ENCODE peak calls at places on chromosomes 6 and 20, in eight cellular contexts. H is uterus, G is ovary, V is IMR-90, A is sigmoid colon, U is GM12878, N is A549, R is stomach. D is an unnamed sample.

GRCh38 chr6:34888874-34889555 is at the start of gene ANKS1A:
- DNase-seq in A (peak; percentile 92), H (peak; percentile 81), V (peak; percentile 21), U (peak; percentile 31), N (peak; percentile 64), G (peak; percentile 92), R (peak; percentile 94), D (peak; percentile 94)

GRCh38 chr6:72621243-72622093 is at the start of gene KCNQ5:
- DNase-seq in R (no peak), U (no peak), G (no peak), A (no peak), N (peak; percentile 11), H (no peak), V (no peak), D (peak; percentile 2)

GRCh38 chr6:80832337-80832736 is 725.9 kb downstream of the BCKDHB start:
- DNase-seq in V (no peak), U (no peak), G (no peak), A (no peak), N (no peak), H (no peak), R (no peak), D (no peak)

GRCh38 chr6:49919935-49920644 is 43.9 kb downstream of the DEFB114 start:
- DNase-seq in N (no peak), A (no peak), G (no peak), U (no peak), H (no peak), R (no peak), V (no peak), D (no peak)

GRCh38 chr20:49037962-49038387 is 8.1 kb upstream of the CSE1L start:
- DNase-seq in R (no peak), H (no peak), N (no peak), U (no peak), V (peak; percentile 4), A (no peak), G (no peak), D (no peak)

GRCh38 chr20:38804682-38805501 is 605 bp upstream of the PPP1R16B start:
- DNase-seq in N (no peak), G (no peak), A (no peak), U (peak; percentile 65), H (no peak), V (no peak), R (peak; percentile 43), D (no peak)

GRCh38 chr6:374956-375355 is 16.6 kb upstream of the IRF4 start:
- DNase-seq in V (no peak), U (no peak), N (no peak), R (no peak), H (no peak), A (no peak), G (peak; percentile 24), D (no peak)

GRCh38 chr6:18293192-18293904 is 29.0 kb upstream of the DEK start:
- DNase-seq in N (peak; percentile 37), V (peak; percentile 23), G (no peak), U (no peak), A (no peak), H (no peak), R (no peak), D (no peak)

GRCh38 chr6:1136415-1136774 is 175.5 kb upstream of the FOXQ1 start:
- DNase-seq in R (no peak), A (no peak), H (no peak), G (no peak), N (no peak), V (peak; percentile 86), U (no peak), D (no peak)

GRCh38 chr6:112180095-112180820 is 74.1 kb downstream of the LAMA4 start:
- DNase-seq in U (no peak), A (peak; percentile 66), N (peak; percentile 81), R (no peak), H (no peak), V (peak; percentile 92), G (no peak), D (peak; percentile 72)

GRCh38 chr20:23629542-23630391 is 8.0 kb downstream of the CST3 start:
- DNase-seq in U (no peak), A (no peak), G (no peak), H (no peak), V (no peak), N (no peak), R (no peak), D (no peak)

GRCh38 chr6:159494633-159495023 is 198.4 kb downstream of the SOD2 start:
- DNase-seq in A (no peak), R (no peak), N (no peak), G (no peak), U (no peak), H (no peak), V (no peak), D (no peak)

GRCh38 chr20:6012166-6012565 is 41.7 kb downstream of the LRRN4 start:
- DNase-seq in H (no peak), G (no peak), U (no peak), V (no peak), N (no peak), R (no peak), A (no peak), D (no peak)

GRCh38 chr6:54646551-54647300 is 199.8 kb upstream of the FAM83B start:
- DNase-seq in A (no peak), H (no peak), G (no peak), R (no peak), V (no peak), U (no peak), N (no peak), D (no peak)

GRCh38 chr20:35601021-35601973 is 14.3 kb upstream of the SPAG4 start:
- DNase-seq in G (peak; percentile 88), U (no peak), H (peak; percentile 79), R (peak; percentile 83), A (peak; percentile 91), V (peak; percentile 72), N (peak; percentile 79), D (peak; percentile 82)

GRCh38 chr6:33822575-33823395 is 19.0 kb upstream of the MLN start:
- DNase-seq in V (no peak), A (no peak), R (no peak), N (peak; percentile 54), G (no peak), H (no peak), U (no peak), D (no peak)

GRCh38 chr20:24684421-24684871 is 215.0 kb downstream of the SYNDIG1 start:
- DNase-seq in G (peak; percentile 35), R (no peak), N (no peak), U (no peak), H (no peak), A (peak; percentile 57), V (no peak), D (no peak)

GRCh38 chr6:41781302-41781711 is 725 bp downstream of the PRICKLE4 start:
- DNase-seq in A (no peak), G (peak; percentile 43), R (peak; percentile 59), N (no peak), U (no peak), H (no peak), V (no peak), D (peak; percentile 74)
- H3K27ac ChIP-seq in A (peak overlapping the region; percentile 89), G (no peak overlapping the region), R (peak overlapping the region; percentile 94), N (peak overlapping the region; percentile 89), U (no peak overlapping the region), H (peak overlapping the region; percentile 90), V (no peak overlapping the region), D (peak overlapping the region; percentile 62)

GRCh38 chr6:83729871-83730270 is 21.0 kb upstream of the SNAP91 start:
- DNase-seq in H (no peak), R (no peak), G (no peak), N (no peak), U (no peak), V (no peak), A (no peak), D (no peak)
- TF ChIP-seq POLR2A in H (no peak), R (no peak), G (no peak), N (no peak), U (no peak), V (no peak), A (no peak), D (no peak)

DNA sequence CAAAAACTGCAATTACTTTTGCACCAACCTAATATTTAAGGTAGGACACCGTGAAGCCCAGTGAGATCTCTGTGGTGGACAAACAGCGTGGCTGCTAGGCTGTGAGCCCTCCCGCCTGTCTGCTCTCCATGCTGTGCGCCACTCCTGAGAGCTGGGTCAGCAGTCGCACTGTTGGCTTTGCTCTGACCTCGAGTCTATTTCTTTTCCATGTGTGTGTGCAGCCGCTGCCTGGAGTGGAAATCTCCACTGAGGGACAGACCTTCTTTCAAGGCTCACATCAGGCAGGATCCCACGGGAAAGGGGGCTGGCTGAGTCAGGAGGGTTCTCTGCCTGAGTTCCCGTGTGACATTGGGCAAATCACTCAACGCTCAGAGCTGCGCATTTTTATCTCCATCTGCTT is 27.1 kb downstream of the RIPOR3 start:
- DNase-seq in V (no peak), A (no peak), U (no peak), H (no peak), R (no peak), G (no peak), N (no peak), D (peak; percentile 41)
- H3K27ac ChIP-seq in V (no peak overlapping the region), A (no peak overlapping the region), U (no peak overlapping the region), H (no peak overlapping the region), R (peak overlapping the region; percentile 88), G (no peak overlapping the region), N (peak overlapping the region; percentile 72), D (peak overlapping the region; percentile 94)

DNA sequence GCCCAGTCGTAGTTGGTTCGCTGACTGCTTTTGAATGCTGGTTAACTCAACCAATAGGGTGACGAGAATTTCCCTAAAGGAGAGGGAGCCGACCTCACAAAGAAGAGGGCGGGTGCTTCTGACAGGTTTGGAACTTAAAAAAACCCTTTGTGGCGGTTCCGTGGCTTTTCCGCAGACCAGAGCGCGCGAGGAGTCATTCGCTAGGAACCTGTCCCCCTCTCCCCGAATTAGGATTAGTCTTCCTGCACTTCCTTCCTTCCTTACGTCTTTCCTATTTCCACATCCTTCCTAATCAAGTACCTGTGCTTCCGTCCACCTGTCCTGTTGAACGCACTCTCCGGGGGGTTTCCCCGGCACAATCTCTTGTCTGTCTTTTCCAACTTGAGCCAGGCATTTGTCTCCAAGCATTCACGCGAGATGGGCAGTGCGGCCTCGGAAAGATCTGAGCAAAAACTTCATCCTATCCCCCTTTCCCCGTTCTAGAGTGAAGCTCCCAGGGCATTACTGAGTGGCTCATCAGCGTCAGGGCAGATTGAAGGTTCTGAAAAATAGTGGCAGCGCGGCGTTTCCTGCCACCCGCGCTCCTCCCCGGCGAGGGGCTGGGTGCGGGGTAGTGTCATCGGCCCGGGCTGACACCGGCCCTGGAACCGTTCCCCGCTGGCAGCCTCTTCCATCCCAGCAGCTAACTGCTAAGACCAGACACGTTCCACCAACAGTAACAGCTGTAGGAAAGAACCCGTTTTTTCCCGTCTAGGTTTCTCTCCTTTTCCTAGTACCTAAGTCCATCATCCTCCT is 1.5 kb upstream of the STXBP5 start:
- DNase-seq in N (peak; percentile 94), H (peak; percentile 76), V (peak; percentile 98), A (peak; percentile 94), G (peak; percentile 69), U (peak; percentile 92), R (peak; percentile 83), D (peak; percentile 95)
- TF ChIP-seq POLR2A in N (peak; percentile 37), H (peak; percentile 87), V (no peak), A (peak; percentile 81), G (peak; percentile 54), U (peak; percentile 79), R (no peak), D (peak; percentile 71)

GRCh38 chr20:10508060-10508459 is 73.0 kb downstream of the SLX4IP start:
- DNase-seq in G (peak; percentile 62), H (peak; percentile 39), R (no peak), V (peak; percentile 19), N (no peak), U (no peak), A (peak; percentile 84), D (peak; percentile 27)
- H3K27ac ChIP-seq in G (peak overlapping the region; percentile 12), H (peak overlapping the region; percentile 80), R (peak overlapping the region; percentile 77), V (peak overlapping the region; percentile 13), N (peak overlapping the region; percentile 89), U (no peak overlapping the region), A (peak overlapping the region; percentile 87), D (no peak overlapping the region)

GRCh38 chr6:43520097-43520496 is 3.2 kb downstream of the POLR1C start:
- DNase-seq in A (no peak), N (no peak), U (no peak), G (no peak), R (no peak), H (no peak), V (no peak), D (no peak)
- TF ChIP-seq POLR2A in A (no peak), N (no peak), U (peak; percentile 62), G (no peak), R (no peak), H (no peak), V (no peak), D (no peak)

D was measured in body of pancreas.